ENCODE peak calls at places on chromosomes 2 and 18, in four cellular contexts. One of them, this sample, is unnamed.

GRCh38 chr2:172442072-172442895 is 14.9 kb downstream of the ITGA6 start:
- DNase-seq in ovary: no peak
- DNase-seq in HTR-8/SVneo: peak
- DNase-seq in activated CD4-positive, alpha-beta T cell treated with anti-CD3 and anti-CD28 coated beads, Interleukin-2, amount 50 U/mL, for 48 hours: peak
- DNase-seq in this sample: no peak

GRCh38 chr2:112577756-112578155 is 6.7 kb upstream of the CHCHD5 start:
- DNase-seq in ovary: no peak
- DNase-seq in HTR-8/SVneo: peak
- DNase-seq in activated CD4-positive, alpha-beta T cell treated with anti-CD3 and anti-CD28 coated beads, Interleukin-2, amount 50 U/mL, for 48 hours: no peak
- DNase-seq in this sample: no peak

GRCh38 chr2:129174143-129174542 is 805.3 kb upstream of the RAB6C start:
- DNase-seq in HTR-8/SVneo: no peak
- DNase-seq in activated CD4-positive, alpha-beta T cell treated with anti-CD3 and anti-CD28 coated beads, Interleukin-2, amount 50 U/mL, for 48 hours: no peak
- DNase-seq in ovary: no peak
- DNase-seq in this sample: no peak

GRCh38 chr2:120314656-120315366 is 31.1 kb upstream of the INHBB start:
- DNase-seq in ovary: peak
- DNase-seq in activated CD4-positive, alpha-beta T cell treated with anti-CD3 and anti-CD28 coated beads, Interleukin-2, amount 50 U/mL, for 48 hours: no peak
- DNase-seq in HTR-8/SVneo: no peak
- DNase-seq in this sample: no peak

GRCh38 chr2:176844461-176844860 is 368.1 kb upstream of the HNRNPA3 start:
- DNase-seq in ovary: no peak
- DNase-seq in HTR-8/SVneo: no peak
- DNase-seq in activated CD4-positive, alpha-beta T cell treated with anti-CD3 and anti-CD28 coated beads, Interleukin-2, amount 50 U/mL, for 48 hours: no peak
- DNase-seq in this sample: no peak

GRCh38 chr2:11873766-11874165 is 127.3 kb downstream of the LPIN1 start:
- DNase-seq in activated CD4-positive, alpha-beta T cell treated with anti-CD3 and anti-CD28 coated beads, Interleukin-2, amount 50 U/mL, for 48 hours: no peak
- DNase-seq in HTR-8/SVneo: no peak
- DNase-seq in ovary: no peak
- DNase-seq in this sample: no peak

GRCh38 chr2:200252661-200253067 is 53.8 kb upstream of the SPATS2L start:
- DNase-seq in ovary: no peak
- DNase-seq in HTR-8/SVneo: no peak
- DNase-seq in activated CD4-positive, alpha-beta T cell treated with anti-CD3 and anti-CD28 coated beads, Interleukin-2, amount 50 U/mL, for 48 hours: no peak
- DNase-seq in this sample: no peak

GRCh38 chr2:190340369-190340768 is 3.0 kb upstream of the INPP1 start:
- DNase-seq in ovary: no peak
- DNase-seq in activated CD4-positive, alpha-beta T cell treated with anti-CD3 and anti-CD28 coated beads, Interleukin-2, amount 50 U/mL, for 48 hours: no peak
- DNase-seq in HTR-8/SVneo: no peak
- DNase-seq in this sample: no peak

GRCh38 chr18:356763-357162 is 88.9 kb upstream of the THOC1 start:
- DNase-seq in activated CD4-positive, alpha-beta T cell treated with anti-CD3 and anti-CD28 coated beads, Interleukin-2, amount 50 U/mL, for 48 hours: no peak
- DNase-seq in ovary: no peak
- DNase-seq in HTR-8/SVneo: no peak
- DNase-seq in this sample: no peak

GRCh38 chr2:194815475-194815874 is 841.6 kb upstream of the SLC39A10 start:
- DNase-seq in ovary: no peak
- DNase-seq in HTR-8/SVneo: no peak
- DNase-seq in activated CD4-positive, alpha-beta T cell treated with anti-CD3 and anti-CD28 coated beads, Interleukin-2, amount 50 U/mL, for 48 hours: no peak
- DNase-seq in this sample: no peak

GRCh38 chr18:56575819-56576663 is 62.4 kb downstream of the TXNL1 start:
- DNase-seq in ovary: no peak
- DNase-seq in activated CD4-positive, alpha-beta T cell treated with anti-CD3 and anti-CD28 coated beads, Interleukin-2, amount 50 U/mL, for 48 hours: no peak
- DNase-seq in HTR-8/SVneo: peak
- DNase-seq in this sample: no peak